ENCODE peak calls at places on chromosomes 3 and 15, in seven cellular contexts. G is Peyer's patch, U is lower lobe of right lung, B is uterus, E is tibial artery, K is H1, Q is colonic mucosa. D is an unnamed sample. For H3K4me1, the result is how much of the 10 kb centered on the place peaks cover.

GRCh38 chr3:62768896-62769295 is 106.3 kb downstream of the CADPS start:
- DNase-seq in G (no peak), U (no peak), B (no peak), E (no peak), K (no peak), Q (no peak), D (no peak)

GRCh38 chr3:58562498-58562897 is 14.7 kb downstream of the FAM107A start:
- DNase-seq in G (no peak), U (no peak), B (no peak), E (no peak), K (no peak), Q (no peak), D (peak)

GRCh38 chr3:29004885-29005599 is 275.8 kb upstream of the RBMS3 start:
- DNase-seq in G (no peak), U (no peak), B (no peak), E (no peak), K (no peak), Q (no peak), D (no peak)

GRCh38 chr3:128170866-128171516 is 17.7 kb downstream of the EEFSEC start:
- DNase-seq in G (peak), U (no peak), B (peak), E (peak), K (no peak), Q (peak), D (peak)

GRCh38 chr3:42539871-42540714 is 37.6 kb downstream of the VIPR1 start:
- DNase-seq in G (peak), U (peak), B (no peak), E (no peak), K (peak), Q (peak), D (no peak)

GRCh38 chr15:80640546-80641121 is 54.5 kb upstream of the ABHD17C start:
- DNase-seq in G (no peak), U (no peak), B (no peak), E (no peak), K (peak), Q (no peak), D (no peak)

GRCh38 chr15:62777657-62778056 is 264.9 kb upstream of the TPM1 start:
- DNase-seq in G (no peak), U (no peak), B (no peak), E (no peak), K (no peak), Q (no peak), D (no peak)

GRCh38 chr3:44596631-44597030 is 11.9 kb downstream of the ZNF660 start:
- DNase-seq in G (no peak), U (no peak), B (no peak), E (no peak), K (no peak), Q (no peak), D (no peak)

GRCh38 chr15:50148362-50148963 is 29.4 kb upstream of the ATP8B4 start:
- DNase-seq in G (peak), U (no peak), B (no peak), E (no peak), K (no peak), Q (peak), D (no peak)

GRCh38 chr3:59709702-59710555 is 660.1 kb upstream of the CFAP20DC start:
- DNase-seq in G (peak), U (peak), B (peak), E (peak), K (no peak), Q (peak), D (no peak)

GRCh38 chr3:100244264-100244663 is 16.5 kb upstream of the TBC1D23 start:
- DNase-seq in G (no peak), U (no peak), B (no peak), E (no peak), K (no peak), Q (no peak), D (no peak)

GRCh38 chr3:160929595-160929994 is 173.6 kb downstream of the PPM1L start:
- DNase-seq in G (no peak), U (no peak), B (peak), E (no peak), K (no peak), Q (no peak), D (no peak)
- TF ChIP-seq CTCF in G (no peak), U (no peak), B (no peak), E (no peak), K (peak), Q (no peak), D (no peak)

GRCh38 chr15:101615414-101615985 is 36.7 kb downstream of the TM2D3 start:
- DNase-seq in G (no peak), U (no peak), B (no peak), E (no peak), K (no peak), Q (no peak), D (peak)

GRCh38 chr15:101612676-101613075 is 39.5 kb downstream of the TM2D3 start:
- DNase-seq in G (no peak), U (no peak), B (no peak), E (no peak), K (no peak), Q (no peak), D (no peak)

GRCh38 chr15:101614761-101615160 is 37.4 kb downstream of the TM2D3 start:
- DNase-seq in G (no peak), U (no peak), B (no peak), E (no peak), K (no peak), Q (no peak), D (peak)

GRCh38 chr15:101613130-101614000 is 38.8 kb downstream of the TM2D3 start:
- DNase-seq in G (peak), U (no peak), B (peak), E (peak), K (no peak), Q (peak), D (peak)

DNA sequence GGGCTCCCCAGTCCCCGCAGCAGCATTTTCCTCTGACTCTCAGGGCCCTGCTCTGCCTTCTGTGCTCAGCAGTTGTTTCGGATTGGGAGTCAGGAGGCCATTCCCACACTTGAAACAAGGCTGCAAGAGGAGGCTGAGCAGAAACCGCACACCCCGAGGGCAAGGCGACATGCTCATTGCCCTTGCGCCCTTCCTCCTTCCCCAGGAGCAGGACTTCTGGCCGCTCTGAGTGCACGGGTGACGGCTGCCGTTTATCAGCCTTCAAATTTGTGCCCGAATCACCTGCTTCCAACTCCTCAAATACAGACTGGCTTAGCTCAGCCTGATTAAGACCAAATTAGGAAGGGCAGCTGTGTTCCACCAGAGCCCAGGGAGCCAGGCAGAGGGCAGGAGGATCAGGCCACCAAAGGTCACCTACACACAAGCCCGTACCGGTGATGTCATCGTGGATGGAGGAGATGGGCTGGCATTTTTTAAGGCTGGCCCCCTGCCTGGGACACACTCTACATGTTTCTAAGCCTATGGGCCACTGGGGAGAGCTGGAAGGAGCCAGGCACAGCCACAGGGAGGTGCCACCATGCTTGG is 38.1 kb downstream of the TM2D3 start:
- DNase-seq in G (no peak), U (no peak), B (no peak), E (no peak), K (no peak), Q (no peak), D (peak)
- H3K4me1 ChIP-seq in G (under half), U (under half), B (under half), E (under half), K (under half), Q (under half), D (under half)

DNA sequence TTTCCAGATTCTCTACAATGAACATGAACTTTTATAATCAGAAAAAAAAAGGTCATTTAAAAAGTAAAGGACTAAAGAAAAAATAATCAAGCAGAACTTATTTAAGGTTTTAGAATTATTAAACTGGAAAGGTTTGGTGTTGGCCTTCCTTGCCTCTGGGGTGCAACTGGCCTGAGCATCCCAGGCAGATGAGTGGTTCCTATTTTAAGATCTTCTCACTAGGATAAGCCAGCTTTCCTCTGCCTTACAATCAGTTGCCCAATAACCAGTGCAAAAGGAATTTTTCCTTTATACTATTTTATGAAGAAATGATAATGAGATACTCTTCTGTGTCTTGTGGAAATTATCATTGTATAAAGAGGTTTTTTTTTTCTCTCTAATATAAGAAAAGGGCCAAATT is 56.6 kb downstream of the SEC22A start:
- DNase-seq in G (no peak), U (no peak), B (no peak), E (no peak), K (no peak), Q (no peak), D (no peak)
- H3K27ac ChIP-seq in G (no peak), U (no peak), B (no peak), E (no peak), K (no peak), Q (no peak), D (no peak)

DNA sequence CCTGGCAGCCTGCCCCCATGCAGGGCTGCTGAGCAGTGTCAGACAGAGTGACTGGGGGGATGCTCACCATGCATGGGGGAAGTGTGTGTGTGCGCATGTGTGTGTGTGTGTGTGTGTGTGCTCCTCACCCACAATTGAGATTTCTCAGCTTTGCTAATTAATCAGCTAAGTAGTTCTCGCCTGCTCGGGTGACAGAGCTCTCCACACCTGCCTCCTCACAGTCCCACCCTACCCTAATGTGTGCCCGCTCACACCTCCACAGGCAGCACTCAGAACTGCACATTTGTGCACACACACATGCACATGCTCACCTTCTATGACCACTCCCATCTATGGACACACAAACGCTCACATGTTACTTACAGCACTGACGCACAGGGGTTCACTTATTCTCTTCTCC is 37.3 kb downstream of the CACNA2D2 start:
- DNase-seq in G (no peak), U (no peak), B (no peak), E (no peak), K (no peak), Q (no peak), D (no peak)
- TF ChIP-seq CTCF in G (no peak), U (no peak), B (no peak), E (no peak), K (no peak), Q (no peak), D (no peak)

GRCh38 chr3:46289961-46290360 is 47.7 kb downstream of the CCR3 start:
- DNase-seq in G (no peak), U (no peak), B (no peak), E (no peak), K (no peak), Q (no peak), D (no peak)
- H3K4me1 ChIP-seq in G (under half), U (under half), B (under half), E (under half), K (under half), Q (under half), D (under half)

GRCh38 chr3:170132335-170132734 is 49.2 kb downstream of the PHC3 start:
- DNase-seq in G (no peak), U (no peak), B (no peak), E (no peak), K (no peak), Q (no peak), D (no peak)

GRCh38 chr3:170128977-170129431 is 52.5 kb downstream of the PHC3 start:
- DNase-seq in G (no peak), U (no peak), B (no peak), E (no peak), K (no peak), Q (no peak), D (no peak)

GRCh38 chr3:170128259-170128976 is 53.1 kb downstream of the PHC3 start:
- DNase-seq in G (peak), U (no peak), B (no peak), E (no peak), K (no peak), Q (no peak), D (no peak)

GRCh38 chr3:170130532-170130931 is 51.0 kb downstream of the PHC3 start:
- DNase-seq in G (no peak), U (no peak), B (no peak), E (no peak), K (no peak), Q (no peak), D (no peak)
- H3K27ac ChIP-seq in G (no peak), U (no peak), B (no peak), E (no peak), K (no peak), Q (no peak), D (no peak)

GRCh38 chr15:31433574-31433973 is 106.9 kb downstream of the KLF13 start:
- DNase-seq in G (no peak), U (no peak), B (no peak), E (no peak), K (no peak), Q (no peak), D (no peak)
- TF ChIP-seq CTCF in G (no peak), U (no peak), B (no peak), E (no peak), K (no peak), Q (no peak), D (no peak)

D was measured in right atrium auricular region.